ENCODE peak calls at places on chromosomes 6 and 20, in nine cellular contexts. Q, W, V, T, H, Y, C, P and M are unnamed samples.
A peak's percentile ranks its signal among the peaks of the same experiment; 100 is the strongest.

GRCh38 chr6:166678426-166678825 is 51.4 kb upstream of the RPS6KA2 start:
- DNase-seq in Y (no peak), T (no peak), Q (no peak), C (peak; percentile 63), H (no peak), P (no peak), V (no peak), W (peak; percentile 83), M (no peak)

GRCh38 chr6:48664850-48665249 is 553.9 kb upstream of the PTCHD4 start:
- DNase-seq in H (no peak), T (no peak), C (peak; percentile 15), Y (no peak), Q (no peak), V (no peak), W (peak; percentile 86), P (no peak), M (no peak)

GRCh38 chr6:167645383-167645782 is 181.3 kb upstream of the AFDN start:
- DNase-seq in W (no peak), Y (no peak), Q (no peak), C (no peak), H (no peak), T (no peak), V (no peak), P (no peak), M (no peak)

GRCh38 chr6:42017021-42017643 is 33.2 kb upstream of the TAF8 start:
- DNase-seq in V (no peak), Q (no peak), C (peak; percentile 90), H (no peak), P (no peak), W (peak; percentile 81), T (no peak), Y (no peak), M (no peak)

GRCh38 chr20:59424976-59425375 is 124.6 kb downstream of the EDN3 start:
- DNase-seq in H (no peak), Q (no peak), W (no peak), T (no peak), Y (no peak), P (no peak), C (no peak), V (no peak), M (no peak)

GRCh38 chr6:119442776-119443184 is 93.2 kb upstream of the MAN1A1 start:
- DNase-seq in T (no peak), H (no peak), Q (no peak), P (no peak), V (peak; percentile 45), C (no peak), Y (no peak), W (no peak), M (no peak)

GRCh38 chr20:33079267-33079666 is at the start of gene BPIFB4:
- DNase-seq in T (no peak), H (no peak), Y (no peak), Q (no peak), V (no peak), P (no peak), C (no peak), W (peak; percentile 25), M (no peak)

GRCh38 chr20:31237763-31238162 is 19.7 kb upstream of the DEFB115 start:
- DNase-seq in H (no peak), W (no peak), Q (no peak), P (no peak), V (no peak), Y (no peak), T (no peak), C (no peak), M (no peak)

GRCh38 chr6:170269873-170270541 is 20.9 kb downstream of the DLL1 start:
- DNase-seq in T (no peak), Q (no peak), H (no peak), V (no peak), Y (peak; percentile 44), P (no peak), C (peak; percentile 43), W (no peak), M (no peak)

GRCh38 chr6:167904791-167905190 is 78.1 kb downstream of the AFDN start:
- DNase-seq in V (no peak), P (no peak), Q (no peak), H (no peak), Y (no peak), T (no peak), W (no peak), C (no peak), M (no peak)

GRCh38 chr20:2470051-2470431 is 548 bp downstream of the SNRPB start:
- DNase-seq in Q (peak; percentile 69), V (peak; percentile 12), H (no peak), P (no peak), W (peak; percentile 54), Y (peak; percentile 61), T (peak; percentile 63), C (peak; percentile 55), M (peak; percentile 73)

GRCh38 chr6:157531169-157531985 is 150.4 kb downstream of the ZDHHC14 start:
- DNase-seq in H (no peak), C (no peak), P (no peak), V (no peak), Q (no peak), T (no peak), W (no peak), Y (peak; percentile 91), M (no peak)

GRCh38 chr6:140486468-140487361 is 1112.3 kb upstream of the CITED2 start:
- DNase-seq in W (peak; percentile 63), Y (no peak), C (peak; percentile 45), H (no peak), V (no peak), T (no peak), Q (no peak), P (no peak), M (no peak)
- H3K27ac ChIP-seq in W (peak overlapping the region; percentile 76), Y (no peak overlapping the region), C (peak overlapping the region; percentile 88), H (no peak overlapping the region), V (peak overlapping the region; percentile 53), T (no peak overlapping the region), Q (peak overlapping the region; percentile 42), P (peak overlapping the region; percentile 80), M (peak overlapping the region; percentile 50)

DNA sequence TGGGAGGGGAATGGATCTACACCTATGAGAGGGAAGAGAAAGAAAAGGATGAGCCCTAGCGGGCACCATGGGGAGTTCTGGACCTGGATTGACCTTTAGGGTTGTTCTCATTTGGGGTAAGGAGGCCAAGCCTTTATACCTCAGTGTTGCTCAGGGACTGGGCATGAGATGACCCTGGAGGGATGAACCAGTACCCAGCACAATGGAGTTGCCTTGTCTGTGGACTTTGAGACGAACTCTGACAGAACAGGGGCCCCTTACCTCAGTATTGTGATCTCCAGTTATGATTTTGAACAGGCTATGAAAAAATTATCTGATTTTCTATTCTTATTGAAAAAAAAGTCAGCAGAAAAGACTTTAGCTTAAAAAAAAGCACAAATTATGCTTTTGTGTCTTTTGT is 88.6 kb downstream of the FOXA2 start:
- DNase-seq in Y (no peak), H (no peak), W (no peak), T (no peak), C (no peak), V (no peak), P (no peak), Q (no peak), M (no peak)
- H3K4me1 ChIP-seq in Y (no peaks in the 10 kb centered on the region), H (no peaks in the 10 kb centered on the region), W (no peaks in the 10 kb centered on the region), T (no peaks in the 10 kb centered on the region), C (no peaks in the 10 kb centered on the region), V (no peaks in the 10 kb centered on the region), P (peaks cover under 1% of the 10 kb centered on the region), Q (no peaks in the 10 kb centered on the region), M (no peaks in the 10 kb centered on the region)

GRCh38 chr6:67935976-67936477 is 699.1 kb upstream of the ADGRB3 start:
- DNase-seq in W (no peak), P (no peak), C (no peak), H (no peak), V (no peak), Q (no peak), T (no peak), Y (no peak), M (no peak)

GRCh38 chr6:67933278-67933677 is 701.8 kb upstream of the ADGRB3 start:
- DNase-seq in W (no peak), C (no peak), H (no peak), Q (no peak), Y (no peak), V (no peak), T (no peak), P (no peak), M (no peak)
- TF ChIP-seq CTCF in W (no peak), C (no peak), H (no peak), Q (no peak), Y (no peak), V (no peak), T (no peak), P (peak; percentile 36), M (no peak)

GRCh38 chr6:30893001-30893591 is 8.8 kb downstream of the DDR1 start:
- DNase-seq in C (no peak), T (no peak), W (no peak), V (no peak), Q (peak; percentile 55), P (no peak), H (no peak), Y (no peak), M (no peak)
- H3K27ac ChIP-seq in C (no peak overlapping the region), T (no peak overlapping the region), W (no peak overlapping the region), V (no peak overlapping the region), Q (no peak overlapping the region), P (no peak overlapping the region), H (no peak overlapping the region), Y (no peak overlapping the region), M (no peak overlapping the region)

GRCh38 chr6:148971027-148971927 is 224.4 kb downstream of the UST start:
- DNase-seq in V (no peak), Q (no peak), C (peak; percentile 48), P (no peak), Y (no peak), T (no peak), W (peak; percentile 34), H (no peak), M (no peak)
- H3K4me1 ChIP-seq in V (peaks cover 28% of the 10 kb centered on the region), Q (peaks cover 6% of the 10 kb centered on the region), C (peaks cover 29% of the 10 kb centered on the region), P (no peaks in the 10 kb centered on the region), Y (no peaks in the 10 kb centered on the region), T (no peaks in the 10 kb centered on the region), W (peaks cover 28% of the 10 kb centered on the region), H (no peaks in the 10 kb centered on the region), M (peaks cover 19% of the 10 kb centered on the region)

DNA sequence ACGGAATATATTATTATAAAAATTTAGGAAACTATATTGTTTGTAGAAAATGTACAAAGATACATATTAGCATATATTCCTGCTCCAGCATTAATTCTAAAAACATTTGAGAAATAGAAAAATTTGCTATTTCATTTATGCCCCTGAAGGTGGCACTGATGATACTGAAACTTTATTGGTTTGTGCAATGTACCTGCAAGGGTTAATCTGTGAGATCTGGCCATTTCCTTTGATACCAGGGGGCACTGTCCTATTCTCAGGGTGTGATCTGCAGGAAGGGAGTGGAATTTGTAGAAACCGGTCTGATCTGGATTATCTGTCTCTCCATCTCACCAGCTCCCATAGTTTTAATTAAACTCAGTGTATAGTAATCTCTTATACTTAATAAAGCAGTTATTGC is 625.1 kb upstream of the IMPG1 start:
- DNase-seq in Y (no peak), Q (no peak), W (no peak), V (no peak), P (no peak), T (no peak), H (no peak), C (peak; percentile 18), M (no peak)
- TF ChIP-seq CTCF in Y (no peak), Q (no peak), W (peak; percentile 29), V (no peak), P (peak; percentile 41), T (no peak), H (no peak), C (peak; percentile 39), M (no peak)

DNA sequence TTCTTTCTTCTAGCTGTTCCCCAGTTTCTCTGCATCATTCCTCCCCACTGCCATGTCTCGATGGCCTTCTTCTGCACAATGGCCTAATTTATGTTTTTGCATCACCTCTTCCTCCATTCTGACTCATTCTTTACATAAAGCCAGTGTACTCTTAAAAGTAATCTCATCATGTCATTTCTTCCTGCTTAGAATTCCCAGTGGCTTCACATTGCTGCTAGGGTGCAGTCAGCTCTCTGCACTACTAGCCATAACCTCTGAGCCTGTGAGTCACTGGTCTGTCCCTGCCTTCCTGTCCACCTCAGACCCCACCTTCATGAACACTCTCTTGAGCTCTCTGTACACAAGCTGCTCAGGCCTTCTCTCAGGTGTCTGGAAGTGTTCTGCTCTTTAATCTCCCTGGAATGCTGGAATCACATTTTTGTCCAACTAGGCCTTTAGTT is 24.1 kb upstream of the TRIM27 start:
- DNase-seq in V (no peak), Q (no peak), H (no peak), T (no peak), C (peak; percentile 59), W (no peak), P (no peak), Y (no peak), M (no peak)
- H3K27ac ChIP-seq in V (no peak overlapping the region), Q (no peak overlapping the region), H (no peak overlapping the region), T (no peak overlapping the region), C (no peak overlapping the region), W (no peak overlapping the region), P (peak overlapping the region; percentile 77), Y (no peak overlapping the region), M (no peak overlapping the region)